ENCODE peak calls at places on chromosomes 2 and 18, in nine cellular contexts. One of them, this sample, is unnamed.

GRCh38 chr2:168169097-168169745 is 78.2 kb downstream of the STK39 start:
- DNase-seq in amygdala: no peak
- DNase-seq in progenitor cell of endocrine pancreas: no peak
- DNase-seq in GM12865: no peak
- DNase-seq in NCI-H226: no peak
- DNase-seq in AG08396: no peak
- DNase-seq in stimulated activated CD4-positive, alpha-beta T cell treated with anti-CD3 and anti-CD28 coated beads, Interleukin-12 subunit alpha, Interleukin-12 subunit beta, amount 100 ng/mL, for 24 hours: no peak
- DNase-seq in OCI-LY7: peak
- DNase-seq in NCI-H2081: no peak
- DNase-seq in this sample: no peak

GRCh38 chr18:11163668-11164067 is 14.3 kb upstream of the PIEZO2 start:
- DNase-seq in amygdala: no peak
- DNase-seq in progenitor cell of endocrine pancreas: no peak
- DNase-seq in GM12865: peak
- DNase-seq in NCI-H226: no peak
- DNase-seq in AG08396: no peak
- DNase-seq in stimulated activated CD4-positive, alpha-beta T cell treated with anti-CD3 and anti-CD28 coated beads, Interleukin-12 subunit alpha, Interleukin-12 subunit beta, amount 100 ng/mL, for 24 hours: no peak
- DNase-seq in OCI-LY7: no peak
- DNase-seq in NCI-H2081: no peak
- DNase-seq in this sample: no peak

GRCh38 chr2:62654423-62654791 is 51.1 kb upstream of the EHBP1 start:
- DNase-seq in amygdala: no peak
- DNase-seq in progenitor cell of endocrine pancreas: no peak
- DNase-seq in GM12865: no peak
- DNase-seq in NCI-H226: no peak
- DNase-seq in AG08396: no peak
- DNase-seq in stimulated activated CD4-positive, alpha-beta T cell treated with anti-CD3 and anti-CD28 coated beads, Interleukin-12 subunit alpha, Interleukin-12 subunit beta, amount 100 ng/mL, for 24 hours: no peak
- DNase-seq in OCI-LY7: no peak
- DNase-seq in NCI-H2081: no peak
- DNase-seq in this sample: no peak

GRCh38 chr2:42967959-42968674 is 175.7 kb upstream of the HAAO start:
- DNase-seq in amygdala: no peak
- DNase-seq in progenitor cell of endocrine pancreas: no peak
- DNase-seq in GM12865: no peak
- DNase-seq in NCI-H226: no peak
- DNase-seq in AG08396: peak
- DNase-seq in stimulated activated CD4-positive, alpha-beta T cell treated with anti-CD3 and anti-CD28 coated beads, Interleukin-12 subunit alpha, Interleukin-12 subunit beta, amount 100 ng/mL, for 24 hours: no peak
- DNase-seq in OCI-LY7: no peak
- DNase-seq in NCI-H2081: no peak
- DNase-seq in this sample: no peak

GRCh38 chr2:226050822-226051221 is 651.3 kb downstream of the NYAP2 start:
- DNase-seq in amygdala: no peak
- DNase-seq in progenitor cell of endocrine pancreas: no peak
- DNase-seq in GM12865: no peak
- DNase-seq in NCI-H226: no peak
- DNase-seq in AG08396: no peak
- DNase-seq in stimulated activated CD4-positive, alpha-beta T cell treated with anti-CD3 and anti-CD28 coated beads, Interleukin-12 subunit alpha, Interleukin-12 subunit beta, amount 100 ng/mL, for 24 hours: no peak
- DNase-seq in OCI-LY7: no peak
- DNase-seq in NCI-H2081: no peak
- DNase-seq in this sample: no peak

GRCh38 chr18:74604774-74605173 is 7.1 kb downstream of the ZNF407 start:
- DNase-seq in amygdala: no peak
- DNase-seq in progenitor cell of endocrine pancreas: no peak
- DNase-seq in GM12865: no peak
- DNase-seq in NCI-H226: no peak
- DNase-seq in AG08396: peak
- DNase-seq in stimulated activated CD4-positive, alpha-beta T cell treated with anti-CD3 and anti-CD28 coated beads, Interleukin-12 subunit alpha, Interleukin-12 subunit beta, amount 100 ng/mL, for 24 hours: no peak
- DNase-seq in OCI-LY7: no peak
- DNase-seq in NCI-H2081: no peak
- DNase-seq in this sample: no peak

GRCh38 chr18:35005963-35006577 is 35.1 kb upstream of the MAPRE2 start:
- DNase-seq in amygdala: no peak
- DNase-seq in progenitor cell of endocrine pancreas: no peak
- DNase-seq in GM12865: peak
- DNase-seq in NCI-H226: no peak
- DNase-seq in AG08396: peak
- DNase-seq in stimulated activated CD4-positive, alpha-beta T cell treated with anti-CD3 and anti-CD28 coated beads, Interleukin-12 subunit alpha, Interleukin-12 subunit beta, amount 100 ng/mL, for 24 hours: no peak
- DNase-seq in OCI-LY7: peak
- DNase-seq in NCI-H2081: peak
- DNase-seq in this sample: no peak

GRCh38 chr2:164599954-164600589 is 21.2 kb downstream of the GRB14 start:
- DNase-seq in amygdala: no peak
- DNase-seq in progenitor cell of endocrine pancreas: no peak
- DNase-seq in GM12865: peak
- DNase-seq in NCI-H226: peak
- DNase-seq in AG08396: peak
- DNase-seq in stimulated activated CD4-positive, alpha-beta T cell treated with anti-CD3 and anti-CD28 coated beads, Interleukin-12 subunit alpha, Interleukin-12 subunit beta, amount 100 ng/mL, for 24 hours: no peak
- DNase-seq in OCI-LY7: peak
- DNase-seq in NCI-H2081: peak
- DNase-seq in this sample: no peak

GRCh38 chr2:118062048-118062447 is 26.2 kb upstream of the INSIG2 start:
- DNase-seq in amygdala: no peak
- DNase-seq in progenitor cell of endocrine pancreas: no peak
- DNase-seq in GM12865: no peak
- DNase-seq in NCI-H226: peak
- DNase-seq in AG08396: no peak
- DNase-seq in stimulated activated CD4-positive, alpha-beta T cell treated with anti-CD3 and anti-CD28 coated beads, Interleukin-12 subunit alpha, Interleukin-12 subunit beta, amount 100 ng/mL, for 24 hours: no peak
- DNase-seq in OCI-LY7: no peak
- DNase-seq in NCI-H2081: no peak
- DNase-seq in this sample: no peak

GRCh38 chr2:40363631-40364030 is 88.3 kb downstream of the SLC8A1 start:
- DNase-seq in amygdala: no peak
- DNase-seq in progenitor cell of endocrine pancreas: no peak
- DNase-seq in GM12865: no peak
- DNase-seq in NCI-H226: no peak
- DNase-seq in AG08396: no peak
- DNase-seq in stimulated activated CD4-positive, alpha-beta T cell treated with anti-CD3 and anti-CD28 coated beads, Interleukin-12 subunit alpha, Interleukin-12 subunit beta, amount 100 ng/mL, for 24 hours: no peak
- DNase-seq in OCI-LY7: peak
- DNase-seq in NCI-H2081: peak
- DNase-seq in this sample: no peak

GRCh38 chr2:189217546-189217945 is 38.0 kb upstream of the COL5A2 start:
- DNase-seq in amygdala: no peak
- DNase-seq in progenitor cell of endocrine pancreas: no peak
- DNase-seq in GM12865: no peak
- DNase-seq in NCI-H226: peak
- DNase-seq in AG08396: no peak
- DNase-seq in stimulated activated CD4-positive, alpha-beta T cell treated with anti-CD3 and anti-CD28 coated beads, Interleukin-12 subunit alpha, Interleukin-12 subunit beta, amount 100 ng/mL, for 24 hours: no peak
- DNase-seq in OCI-LY7: no peak
- DNase-seq in NCI-H2081: no peak
- DNase-seq in this sample: no peak

GRCh38 chr2:217964658-217965161 is 38.1 kb downstream of the TNS1 start:
- DNase-seq in amygdala: no peak
- DNase-seq in progenitor cell of endocrine pancreas: no peak
- DNase-seq in GM12865: no peak
- DNase-seq in NCI-H226: no peak
- DNase-seq in AG08396: no peak
- DNase-seq in stimulated activated CD4-positive, alpha-beta T cell treated with anti-CD3 and anti-CD28 coated beads, Interleukin-12 subunit alpha, Interleukin-12 subunit beta, amount 100 ng/mL, for 24 hours: no peak
- DNase-seq in OCI-LY7: no peak
- DNase-seq in NCI-H2081: no peak
- DNase-seq in this sample: no peak

GRCh38 chr2:179636100-179636980 is 225.1 kb downstream of the ZNF385B start:
- DNase-seq in amygdala: no peak
- DNase-seq in progenitor cell of endocrine pancreas: no peak
- DNase-seq in GM12865: no peak
- DNase-seq in NCI-H226: no peak
- DNase-seq in AG08396: no peak
- DNase-seq in stimulated activated CD4-positive, alpha-beta T cell treated with anti-CD3 and anti-CD28 coated beads, Interleukin-12 subunit alpha, Interleukin-12 subunit beta, amount 100 ng/mL, for 24 hours: no peak
- DNase-seq in OCI-LY7: no peak
- DNase-seq in NCI-H2081: no peak
- DNase-seq in this sample: no peak

GRCh38 chr18:46071894-46072867 is at the start of gene PSTPIP2:
- DNase-seq in amygdala: peak
- DNase-seq in progenitor cell of endocrine pancreas: peak
- DNase-seq in GM12865: peak
- DNase-seq in NCI-H226: peak
- DNase-seq in AG08396: peak
- DNase-seq in stimulated activated CD4-positive, alpha-beta T cell treated with anti-CD3 and anti-CD28 coated beads, Interleukin-12 subunit alpha, Interleukin-12 subunit beta, amount 100 ng/mL, for 24 hours: peak
- DNase-seq in OCI-LY7: no peak
- DNase-seq in NCI-H2081: no peak
- DNase-seq in this sample: peak

GRCh38 chr18:70513502-70514171 is 224.8 kb downstream of the SOCS6 start:
- DNase-seq in amygdala: no peak
- DNase-seq in progenitor cell of endocrine pancreas: no peak
- DNase-seq in GM12865: no peak
- DNase-seq in NCI-H226: no peak
- DNase-seq in AG08396: no peak
- DNase-seq in stimulated activated CD4-positive, alpha-beta T cell treated with anti-CD3 and anti-CD28 coated beads, Interleukin-12 subunit alpha, Interleukin-12 subunit beta, amount 100 ng/mL, for 24 hours: no peak
- DNase-seq in OCI-LY7: no peak
- DNase-seq in NCI-H2081: no peak
- DNase-seq in this sample: no peak

GRCh38 chr2:128450211-128451015 is 131.7 kb upstream of the HS6ST1 start:
- DNase-seq in amygdala: no peak
- DNase-seq in progenitor cell of endocrine pancreas: peak
- DNase-seq in GM12865: no peak
- DNase-seq in NCI-H226: no peak
- DNase-seq in AG08396: no peak
- DNase-seq in stimulated activated CD4-positive, alpha-beta T cell treated with anti-CD3 and anti-CD28 coated beads, Interleukin-12 subunit alpha, Interleukin-12 subunit beta, amount 100 ng/mL, for 24 hours: no peak
- DNase-seq in OCI-LY7: no peak
- DNase-seq in NCI-H2081: no peak
- DNase-seq in this sample: no peak

GRCh38 chr2:158181171-158181570 is 79.5 kb downstream of the UPP2 start:
- DNase-seq in amygdala: no peak
- DNase-seq in progenitor cell of endocrine pancreas: no peak
- DNase-seq in GM12865: no peak
- DNase-seq in NCI-H226: no peak
- DNase-seq in AG08396: no peak
- DNase-seq in stimulated activated CD4-positive, alpha-beta T cell treated with anti-CD3 and anti-CD28 coated beads, Interleukin-12 subunit alpha, Interleukin-12 subunit beta, amount 100 ng/mL, for 24 hours: no peak
- DNase-seq in OCI-LY7: no peak
- DNase-seq in NCI-H2081: no peak
- DNase-seq in this sample: no peak

GRCh38 chr2:241373449-241373848 is 17.4 kb downstream of the FARP2 start:
- DNase-seq in amygdala: no peak
- DNase-seq in progenitor cell of endocrine pancreas: no peak
- DNase-seq in GM12865: no peak
- DNase-seq in NCI-H226: no peak
- DNase-seq in AG08396: no peak
- DNase-seq in stimulated activated CD4-positive, alpha-beta T cell treated with anti-CD3 and anti-CD28 coated beads, Interleukin-12 subunit alpha, Interleukin-12 subunit beta, amount 100 ng/mL, for 24 hours: no peak
- DNase-seq in OCI-LY7: peak
- DNase-seq in NCI-H2081: peak
- DNase-seq in this sample: no peak

GRCh38 chr18:21408681-21409080 is 166.6 kb downstream of the GREB1L start:
- DNase-seq in amygdala: no peak
- DNase-seq in progenitor cell of endocrine pancreas: no peak
- DNase-seq in GM12865: no peak
- DNase-seq in NCI-H226: no peak
- DNase-seq in AG08396: no peak
- DNase-seq in stimulated activated CD4-positive, alpha-beta T cell treated with anti-CD3 and anti-CD28 coated beads, Interleukin-12 subunit alpha, Interleukin-12 subunit beta, amount 100 ng/mL, for 24 hours: no peak
- DNase-seq in OCI-LY7: no peak
- DNase-seq in NCI-H2081: no peak
- DNase-seq in this sample: no peak

GRCh38 chr2:43226955-43227829 is 786 bp upstream of the ZFP36L2 start:
- DNase-seq in amygdala: peak
- DNase-seq in progenitor cell of endocrine pancreas: peak
- DNase-seq in GM12865: peak
- DNase-seq in NCI-H226: peak
- DNase-seq in AG08396: peak
- DNase-seq in stimulated activated CD4-positive, alpha-beta T cell treated with anti-CD3 and anti-CD28 coated beads, Interleukin-12 subunit alpha, Interleukin-12 subunit beta, amount 100 ng/mL, for 24 hours: peak
- DNase-seq in OCI-LY7: peak
- DNase-seq in NCI-H2081: peak
- DNase-seq in this sample: no peak

This sample was measured in activated naive CD8-positive, alpha-beta T cell treated with anti-CD3 and anti-CD28 coated beads, Interleukin-2, amount 50 U/mL, for 16 hours.